ENCODE peak calls at places on chromosomes 5 and 9, in ten cellular contexts. One of them, this sample, is unnamed.
A peak's percentile ranks its signal among the peaks of the same experiment; 100 is the strongest.

GRCh38 chr9:69168709-69169217 is 5.3 kb upstream of the TJP2 start:
- DNase-seq in head of caudate nucleus: no peak
- DNase-seq in tibial nerve: no peak
- DNase-seq in activated CD8-positive, alpha-beta memory T cell treated with anti-CD3 and anti-CD28 coated beads, Interleukin-2, amount 10 ng/mL, durations not matched to agents 7 days and 5 days: peak; percentile 77
- DNase-seq in central memory CD8-positive, alpha-beta T cell: no peak
- DNase-seq in H54: no peak
- DNase-seq in D341Med: no peak
- DNase-seq in cardiac septum: no peak
- DNase-seq in stimulated activated naive CD8-positive, alpha-beta T cell treated with anti-CD3 and anti-CD28 coated beads, Interleukin-15, amount 100 ng/mL, for 72 hours: peak; percentile 63
- DNase-seq in coronary artery: no peak
- DNase-seq in this sample: no peak

GRCh38 chr5:93735378-93735777 is 6.0 kb downstream of the POU5F2 start:
- DNase-seq in head of caudate nucleus: no peak
- DNase-seq in tibial nerve: no peak
- DNase-seq in activated CD8-positive, alpha-beta memory T cell treated with anti-CD3 and anti-CD28 coated beads, Interleukin-2, amount 10 ng/mL, durations not matched to agents 7 days and 5 days: no peak
- DNase-seq in central memory CD8-positive, alpha-beta T cell: no peak
- DNase-seq in H54: no peak
- DNase-seq in D341Med: no peak
- DNase-seq in cardiac septum: no peak
- DNase-seq in stimulated activated naive CD8-positive, alpha-beta T cell treated with anti-CD3 and anti-CD28 coated beads, Interleukin-15, amount 100 ng/mL, for 72 hours: no peak
- DNase-seq in coronary artery: no peak
- DNase-seq in this sample: no peak

GRCh38 chr9:90900130-90900529 is 98.5 kb downstream of the SYK start:
- DNase-seq in head of caudate nucleus: no peak
- DNase-seq in tibial nerve: no peak
- DNase-seq in activated CD8-positive, alpha-beta memory T cell treated with anti-CD3 and anti-CD28 coated beads, Interleukin-2, amount 10 ng/mL, durations not matched to agents 7 days and 5 days: peak; percentile 11
- DNase-seq in central memory CD8-positive, alpha-beta T cell: no peak
- DNase-seq in H54: no peak
- DNase-seq in D341Med: no peak
- DNase-seq in cardiac septum: no peak
- DNase-seq in stimulated activated naive CD8-positive, alpha-beta T cell treated with anti-CD3 and anti-CD28 coated beads, Interleukin-15, amount 100 ng/mL, for 72 hours: no peak
- DNase-seq in coronary artery: no peak
- DNase-seq in this sample: peak; percentile 94

GRCh38 chr5:6574537-6574936 is 58.3 kb downstream of the NSUN2 start:
- DNase-seq in head of caudate nucleus: no peak
- DNase-seq in tibial nerve: no peak
- DNase-seq in activated CD8-positive, alpha-beta memory T cell treated with anti-CD3 and anti-CD28 coated beads, Interleukin-2, amount 10 ng/mL, durations not matched to agents 7 days and 5 days: peak; percentile 38
- DNase-seq in central memory CD8-positive, alpha-beta T cell: no peak
- DNase-seq in H54: no peak
- DNase-seq in D341Med: no peak
- DNase-seq in cardiac septum: peak; percentile 72
- DNase-seq in stimulated activated naive CD8-positive, alpha-beta T cell treated with anti-CD3 and anti-CD28 coated beads, Interleukin-15, amount 100 ng/mL, for 72 hours: no peak
- DNase-seq in coronary artery: no peak
- DNase-seq in this sample: no peak

GRCh38 chr5:93850311-93850710 is 108.9 kb upstream of the POU5F2 start:
- DNase-seq in head of caudate nucleus: no peak
- DNase-seq in tibial nerve: no peak
- DNase-seq in activated CD8-positive, alpha-beta memory T cell treated with anti-CD3 and anti-CD28 coated beads, Interleukin-2, amount 10 ng/mL, durations not matched to agents 7 days and 5 days: no peak
- DNase-seq in central memory CD8-positive, alpha-beta T cell: no peak
- DNase-seq in H54: no peak
- DNase-seq in D341Med: peak; percentile 17
- DNase-seq in cardiac septum: no peak
- DNase-seq in stimulated activated naive CD8-positive, alpha-beta T cell treated with anti-CD3 and anti-CD28 coated beads, Interleukin-15, amount 100 ng/mL, for 72 hours: no peak
- DNase-seq in coronary artery: no peak
- DNase-seq in this sample: no peak

GRCh38 chr9:1018121-1018520 is 32.0 kb upstream of the DMRT2 start:
- DNase-seq in head of caudate nucleus: no peak
- DNase-seq in tibial nerve: no peak
- DNase-seq in activated CD8-positive, alpha-beta memory T cell treated with anti-CD3 and anti-CD28 coated beads, Interleukin-2, amount 10 ng/mL, durations not matched to agents 7 days and 5 days: no peak
- DNase-seq in central memory CD8-positive, alpha-beta T cell: no peak
- DNase-seq in H54: no peak
- DNase-seq in D341Med: peak; percentile 70
- DNase-seq in cardiac septum: no peak
- DNase-seq in stimulated activated naive CD8-positive, alpha-beta T cell treated with anti-CD3 and anti-CD28 coated beads, Interleukin-15, amount 100 ng/mL, for 72 hours: peak; percentile 15
- DNase-seq in coronary artery: no peak
- DNase-seq in this sample: no peak

GRCh38 chr5:1532384-1532783 is 8.6 kb upstream of the LPCAT1 start:
- DNase-seq in head of caudate nucleus: no peak
- DNase-seq in tibial nerve: no peak
- DNase-seq in activated CD8-positive, alpha-beta memory T cell treated with anti-CD3 and anti-CD28 coated beads, Interleukin-2, amount 10 ng/mL, durations not matched to agents 7 days and 5 days: no peak
- DNase-seq in central memory CD8-positive, alpha-beta T cell: no peak
- DNase-seq in H54: no peak
- DNase-seq in D341Med: no peak
- DNase-seq in cardiac septum: no peak
- DNase-seq in stimulated activated naive CD8-positive, alpha-beta T cell treated with anti-CD3 and anti-CD28 coated beads, Interleukin-15, amount 100 ng/mL, for 72 hours: no peak
- DNase-seq in coronary artery: no peak
- DNase-seq in this sample: no peak

GRCh38 chr9:77025146-77025545 is 5.7 kb downstream of the FOXB2 start:
- DNase-seq in head of caudate nucleus: no peak
- DNase-seq in tibial nerve: no peak
- DNase-seq in activated CD8-positive, alpha-beta memory T cell treated with anti-CD3 and anti-CD28 coated beads, Interleukin-2, amount 10 ng/mL, durations not matched to agents 7 days and 5 days: no peak
- DNase-seq in central memory CD8-positive, alpha-beta T cell: no peak
- DNase-seq in H54: no peak
- DNase-seq in D341Med: no peak
- DNase-seq in cardiac septum: no peak
- DNase-seq in stimulated activated naive CD8-positive, alpha-beta T cell treated with anti-CD3 and anti-CD28 coated beads, Interleukin-15, amount 100 ng/mL, for 72 hours: no peak
- DNase-seq in coronary artery: no peak
- DNase-seq in this sample: no peak